ENCODE peak calls at places on chromosome X, in ten cellular contexts. J, T, B, L, F, H, S, V, C and W are unnamed samples.

GRCh38 chrX:14832151-14832550 is 40.7 kb downstream of the FANCB start:
- DNase-seq in H (no peak), B (peak), J (no peak), C (no peak), F (no peak), S (no peak), T (no peak), V (no peak), L (no peak), W (peak)

GRCh38 chrX:131053076-131053475 is 5.1 kb upstream of the ARHGAP36 start:
- DNase-seq in T (no peak), S (no peak), B (no peak), C (no peak), L (no peak), J (no peak), V (no peak), H (no peak), F (no peak), W (no peak)

GRCh38 chrX:63012574-63012973 is 338.6 kb downstream of the SPIN4 start:
- DNase-seq in C (no peak), T (no peak), L (no peak), H (no peak), S (no peak), B (no peak), V (no peak), F (no peak), J (no peak), W (no peak)

GRCh38 chrX:152817082-152817744 is 13.3 kb downstream of the CETN2 start:
- DNase-seq in T (no peak), H (peak), J (no peak), V (no peak), F (no peak), C (no peak), S (no peak), B (peak), L (no peak), W (no peak)

GRCh38 chrX:82813671-82814078 is 694.4 kb upstream of the POU3F4 start:
- DNase-seq in C (no peak), J (no peak), H (no peak), F (no peak), B (no peak), V (no peak), S (no peak), T (no peak), L (no peak), W (no peak)

GRCh38 chrX:15143050-15143824 is 126.6 kb downstream of the ASB9 start:
- DNase-seq in C (peak), V (no peak), H (peak), J (peak), T (peak), F (peak), B (peak), L (peak), S (peak), W (no peak)

GRCh38 chrX:3738489-3738888 is 25.0 kb upstream of the PRKX start:
- DNase-seq in S (no peak), V (no peak), C (no peak), L (no peak), J (no peak), B (no peak), H (no peak), F (no peak), T (no peak), W (no peak)

GRCh38 chrX:103628386-103629290 is at the start of gene TCEAL1:
- DNase-seq in S (peak), H (no peak), F (peak), C (peak), V (peak), J (no peak), T (peak), B (peak), L (peak), W (no peak)

GRCh38 chrX:73850124-73851013 is 287.4 kb downstream of the CHIC1 start:
- DNase-seq in T (no peak), S (no peak), L (peak), F (no peak), J (no peak), H (no peak), B (peak), C (peak), V (peak), W (no peak)